ENCODE peak calls at places on chromosomes 4 and X, in five cellular contexts. R is H9, Y is trophoblast cell, F is H1, N is mesenchymal stem cell. Z is an unnamed sample.
A peak's percentile ranks its signal among the peaks of the same experiment; 100 is the strongest.

GRCh38 chr4:39497909-39498723 is 29.1 kb downstream of the UGDH start:
- DNase-seq in R (no peak), Y (peak; percentile 18), F (no peak), N (no peak), Z (no peak)

GRCh38 chr4:151983854-151984253 is 223.0 kb upstream of the GATB start:
- DNase-seq in R (no peak), Y (no peak), F (no peak), N (no peak), Z (no peak)

GRCh38 chr4:90951037-90951436 is 823.8 kb downstream of the CCSER1 start:
- DNase-seq in R (no peak), Y (peak; percentile 67), F (no peak), N (peak; percentile 75), Z (no peak)

GRCh38 chr4:166315721-166316467 is 442.9 kb downstream of the TLL1 start:
- DNase-seq in R (no peak), Y (no peak), F (no peak), N (no peak), Z (no peak)

GRCh38 chr4:152663203-152664066 is 16.4 kb downstream of the TMEM154 start:
- DNase-seq in R (no peak), Y (peak; percentile 62), F (no peak), N (peak; percentile 65), Z (no peak)

GRCh38 chr4:169620846-169621228 is 459 bp downstream of the CLCN3 start:
- DNase-seq in R (no peak), Y (peak; percentile 52), F (no peak), N (peak; percentile 61), Z (peak; percentile 20)

GRCh38 chrX:65581661-65582339 is 47.2 kb upstream of the LAS1L start:
- DNase-seq in R (peak; percentile 62), Y (peak; percentile 79), F (peak; percentile 10), N (peak; percentile 57), Z (peak; percentile 36)

GRCh38 chrX:111854778-111855490 is 21.0 kb upstream of the TRPC5OS start:
- DNase-seq in R (peak; percentile 58), Y (no peak), F (no peak), N (peak; percentile 9), Z (no peak)

GRCh38 chr4:65007841-65008439 is 598.7 kb upstream of the TECRL start:
- DNase-seq in R (no peak), Y (peak; percentile 47), F (no peak), N (peak; percentile 42), Z (peak; percentile 24)

GRCh38 chr4:6471303-6472007 is 959 bp downstream of the PPP2R2C start:
- DNase-seq in R (peak; percentile 41), Y (no peak), F (no peak), N (peak; percentile 6), Z (no peak)

GRCh38 chr4:108833041-108833440 is 70.2 kb upstream of the ETNPPL start:
- DNase-seq in R (no peak), Y (peak; percentile 15), F (no peak), N (no peak), Z (no peak)

GRCh38 chrX:10470009-10470408 is 150.4 kb downstream of the MID1 start:
- DNase-seq in R (no peak), Y (no peak), F (no peak), N (no peak), Z (no peak)

GRCh38 chrX:146396409-146396808 is 413.2 kb upstream of the CXorf51B start:
- DNase-seq in R (peak; percentile 44), Y (no peak), F (no peak), N (no peak), Z (no peak)

GRCh38 chr4:118738090-118738489 is 52.9 kb downstream of the METTL14 start:
- DNase-seq in R (no peak), Y (peak; percentile 25), F (no peak), N (no peak), Z (no peak)

GRCh38 chr4:39932776-39933402 is 44.8 kb downstream of the PDS5A start:
- DNase-seq in R (no peak), Y (peak; percentile 6), F (no peak), N (peak; percentile 55), Z (no peak)

GRCh38 chr4:7315286-7315685 is 119.4 kb downstream of the PSAPL1 start:
- DNase-seq in R (no peak), Y (no peak), F (no peak), N (no peak), Z (no peak)

GRCh38 chr4:98514930-98515809 is 143.2 kb downstream of the TSPAN5 start:
- DNase-seq in R (no peak), Y (no peak), F (no peak), N (peak; percentile 75), Z (no peak)

GRCh38 chrX:140360284-140360683 is 144.6 kb downstream of the SOX3 start:
- DNase-seq in R (no peak), Y (no peak), F (no peak), N (no peak), Z (no peak)

GRCh38 chr4:10112658-10113284 is 3.8 kb downstream of the WDR1 start:
- DNase-seq in R (no peak), Y (no peak), F (no peak), N (no peak), Z (no peak)

GRCh38 chr4:10113362-10114047 is 3.1 kb downstream of the WDR1 start:
- DNase-seq in R (no peak), Y (no peak), F (no peak), N (no peak), Z (no peak)

GRCh38 chr4:10114607-10115006 is 2.0 kb downstream of the WDR1 start:
- DNase-seq in R (no peak), Y (no peak), F (no peak), N (no peak), Z (no peak)

GRCh38 chr4:10115271-10115656 is 1.3 kb downstream of the WDR1 start:
- DNase-seq in R (no peak), Y (peak; percentile 59), F (no peak), N (peak; percentile 65), Z (no peak)

GRCh38 chr4:10114147-10114546 is 2.5 kb downstream of the WDR1 start:
- DNase-seq in R (no peak), Y (no peak), F (no peak), N (no peak), Z (no peak)
- H3K23ac ChIP-seq in R (no peak overlapping the region), Y (no peak overlapping the region), F (no peak overlapping the region), N (no peak overlapping the region), Z (no peak overlapping the region)

GRCh38 chrX:45266456-45266855 is 65.8 kb upstream of the DIPK2B start:
- DNase-seq in R (no peak), Y (no peak), F (no peak), N (no peak), Z (no peak)

GRCh38 chrX:45258741-45259402 is 58.2 kb upstream of the DIPK2B start:
- DNase-seq in R (no peak), Y (no peak), F (no peak), N (no peak), Z (no peak)

GRCh38 chrX:45267007-45267406 is 66.3 kb upstream of the DIPK2B start:
- DNase-seq in R (no peak), Y (no peak), F (no peak), N (no peak), Z (no peak)

GRCh38 chrX:45261005-45261404 is 60.3 kb upstream of the DIPK2B start:
- DNase-seq in R (no peak), Y (no peak), F (no peak), N (no peak), Z (no peak)

DNA sequence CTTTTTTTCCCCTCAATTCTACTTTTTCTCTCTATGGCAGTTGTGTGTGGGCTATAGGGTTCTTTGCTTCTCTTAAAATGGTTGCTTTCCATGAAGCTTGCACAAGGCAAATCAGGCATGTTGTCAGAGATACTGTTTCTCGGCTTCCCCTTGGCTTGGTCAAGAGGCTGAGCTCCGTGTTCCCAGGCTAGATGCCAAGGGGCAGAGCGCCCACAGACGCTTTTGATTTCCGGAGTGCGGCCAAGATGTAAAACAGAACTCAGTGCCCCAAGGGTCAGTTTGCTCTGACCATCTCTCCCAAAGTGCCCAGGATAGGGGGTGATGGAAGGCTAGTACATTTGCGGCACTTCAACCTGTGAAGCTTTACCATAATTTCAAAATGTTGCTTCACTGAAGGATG is 64.2 kb upstream of the DIPK2B start:
- DNase-seq in R (no peak), Y (no peak), F (no peak), N (no peak), Z (no peak)
- H2BK12ac ChIP-seq in R (no peak overlapping the region), Y (no peak overlapping the region), F (no peak overlapping the region), N (no peak overlapping the region), Z (no peak overlapping the region)

DNA sequence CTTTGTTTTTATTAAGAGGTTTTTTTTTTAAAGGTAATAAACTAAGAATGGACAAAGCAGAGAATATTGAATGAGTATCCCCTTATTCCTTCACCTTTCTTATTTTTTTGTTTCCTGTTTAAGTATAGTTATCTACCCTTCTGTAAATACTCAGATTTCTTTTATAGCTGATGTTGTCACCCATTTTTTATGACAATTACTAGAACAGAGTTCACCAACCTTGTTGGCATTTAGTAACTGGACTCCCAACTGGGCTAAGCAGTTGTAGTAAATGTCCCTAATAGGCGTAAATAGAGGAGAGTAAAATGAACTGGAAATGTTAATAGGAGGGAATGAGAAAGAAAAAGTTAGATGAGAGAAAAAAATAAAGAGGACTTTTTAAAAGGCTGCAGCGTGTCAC is 9.8 kb downstream of the PDLIM5 start:
- DNase-seq in R (no peak), Y (no peak), F (no peak), N (no peak), Z (no peak)
- H3K4me1 ChIP-seq in R (peaks cover 4% of the 10 kb centered on the region), Y (no peaks in the 10 kb centered on the region), F (peaks cover 11% of the 10 kb centered on the region), N (peaks cover 1% of the 10 kb centered on the region), Z (peaks cover 33% of the 10 kb centered on the region)

DNA sequence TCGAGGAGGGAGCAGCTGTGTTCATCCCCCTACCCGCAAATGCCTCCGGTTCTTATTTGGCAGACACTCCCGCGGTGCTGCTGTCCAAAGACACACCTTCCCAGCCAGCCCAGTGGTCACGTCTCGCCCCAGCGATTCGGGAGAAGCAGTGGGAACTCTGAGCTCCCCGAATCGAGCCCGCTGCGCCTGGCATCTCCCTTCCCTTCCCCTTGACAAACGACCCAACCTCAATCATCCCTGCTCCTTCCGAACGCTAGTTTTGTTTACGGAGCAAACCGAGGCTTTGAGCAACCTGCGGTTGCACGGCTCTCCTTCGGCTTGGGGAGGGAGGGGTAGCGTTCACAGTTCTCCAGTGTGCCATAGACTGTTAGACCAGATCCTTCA is 299 bp upstream of the FRMPD4 start:
- DNase-seq in R (peak; percentile 31), Y (no peak), F (no peak), N (no peak), Z (no peak)
- H3K23ac ChIP-seq in R (no peak overlapping the region), Y (no peak overlapping the region), F (no peak overlapping the region), N (no peak overlapping the region), Z (no peak overlapping the region)

GRCh38 chr4:126679303-126679702 is 953.5 kb upstream of the INTU start:
- DNase-seq in R (no peak), Y (no peak), F (no peak), N (no peak), Z (no peak)

GRCh38 chr4:126687655-126688358 is 945.0 kb upstream of the INTU start:
- DNase-seq in R (no peak), Y (no peak), F (no peak), N (no peak), Z (no peak)

GRCh38 chr4:126678608-126679007 is 954.1 kb upstream of the INTU start:
- DNase-seq in R (no peak), Y (no peak), F (no peak), N (no peak), Z (no peak)

DNA sequence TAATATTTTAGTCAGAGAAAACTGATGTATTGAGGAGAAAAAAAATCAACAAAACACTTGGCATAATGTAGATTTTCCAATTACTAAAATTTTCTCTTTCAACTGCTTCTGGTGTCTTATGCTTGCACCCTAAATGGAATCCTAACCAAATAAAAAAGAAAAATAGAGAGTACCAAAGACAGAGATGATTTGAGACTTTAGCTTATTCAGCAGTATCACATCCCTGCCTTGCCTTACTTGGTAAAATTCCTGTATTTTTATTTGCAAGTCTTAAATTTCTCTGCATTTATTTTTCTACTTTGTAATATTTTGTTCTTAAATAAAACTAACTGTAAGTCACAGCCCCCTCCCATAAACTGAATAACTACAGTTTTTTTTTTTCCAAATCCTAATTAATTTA is 950.5 kb upstream of the INTU start:
- DNase-seq in R (no peak), Y (no peak), F (no peak), N (no peak), Z (no peak)
- H2BK12ac ChIP-seq in R (no peak overlapping the region), Y (no peak overlapping the region), F (no peak overlapping the region), N (no peak overlapping the region), Z (no peak overlapping the region)

Z was measured in neuronal stem cell.